ENCODE peak calls at places on chromosome 1, in eight cellular contexts. T is MCF 10A, M is WTC11, K is epithelial cell of proximal tubule, W is thoracic aorta, U is psoas muscle, S is choroid plexus epithelial cell, A is tibial nerve. J is an unnamed sample.

GRCh38 chr1:184974086-184974836 is at the start of gene NIBAN1:
- DNase-seq in S (peak), M (peak), T (peak), A (peak), W (peak), U (peak), K (no peak), J (peak)

GRCh38 chr1:229280921-229281320 is 10.0 kb downstream of the RAB4A start:
- DNase-seq in A (no peak), M (no peak), T (peak), W (no peak), K (no peak), S (no peak), U (no peak), J (no peak)

GRCh38 chr1:53934170-53934765 is 11.2 kb downstream of the IFT25 start:
- DNase-seq in A (no peak), K (no peak), T (no peak), S (no peak), W (no peak), M (no peak), U (no peak), J (no peak)

GRCh38 chr1:153546796-153547559 is 1.4 kb upstream of the S100A4 start:
- DNase-seq in T (no peak), A (no peak), W (no peak), M (no peak), S (no peak), U (no peak), K (no peak), J (no peak)

GRCh38 chr1:36339615-36340014 is 16.2 kb upstream of the EVA1B start:
- DNase-seq in T (no peak), M (no peak), K (no peak), U (peak), S (no peak), A (no peak), W (no peak), J (no peak)

GRCh38 chr1:157274698-157275534 is 136.7 kb upstream of the ETV3 start:
- DNase-seq in A (no peak), K (no peak), U (no peak), T (peak), M (no peak), S (peak), W (no peak), J (no peak)

GRCh38 chr1:39751595-39751994 is 12.9 kb downstream of the PPIE start:
- DNase-seq in M (no peak), W (no peak), U (no peak), T (no peak), S (no peak), A (no peak), K (no peak), J (no peak)

GRCh38 chr1:171381866-171382210 is 67.9 kb downstream of the FMO4 start:
- DNase-seq in W (no peak), T (no peak), S (no peak), A (no peak), U (no peak), K (no peak), M (no peak), J (no peak)

GRCh38 chr1:38270241-38270871 is 223.8 kb upstream of the POU3F1 start:
- DNase-seq in S (no peak), M (peak), U (no peak), K (no peak), W (no peak), A (no peak), T (no peak), J (no peak)

GRCh38 chr1:42259739-42260064 is 75.3 kb downstream of the FOXJ3 start:
- DNase-seq in S (no peak), U (no peak), T (no peak), A (no peak), M (no peak), K (no peak), W (no peak), J (no peak)

DNA sequence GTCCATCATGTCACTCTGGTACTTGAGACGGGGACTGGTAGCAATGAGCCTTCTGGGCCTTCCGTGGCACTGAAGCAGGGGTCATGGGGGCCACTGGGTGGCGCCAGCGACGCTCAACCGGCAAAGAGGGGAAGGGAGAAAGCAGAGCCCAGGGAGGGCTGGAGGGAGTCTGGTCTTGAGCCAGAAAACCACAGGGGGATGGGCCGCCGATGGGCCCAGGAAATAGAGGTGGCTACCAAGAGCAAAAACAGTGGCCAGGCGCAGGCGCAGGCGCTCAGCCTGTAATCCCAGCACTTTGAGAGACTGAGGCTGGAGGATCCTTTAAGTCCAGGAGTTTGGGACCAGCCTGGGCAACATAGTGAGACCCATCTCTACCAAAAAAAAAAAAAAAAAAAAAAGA is 21.8 kb downstream of the EXOC8 start:
- DNase-seq in M (peak), K (no peak), T (peak), S (peak), U (peak), W (no peak), A (no peak), J (peak)
- TF ChIP-seq CTCF in M (peak), K (peak), T (peak), S (peak), U (peak), W (no peak), A (no peak), J (no peak)

DNA sequence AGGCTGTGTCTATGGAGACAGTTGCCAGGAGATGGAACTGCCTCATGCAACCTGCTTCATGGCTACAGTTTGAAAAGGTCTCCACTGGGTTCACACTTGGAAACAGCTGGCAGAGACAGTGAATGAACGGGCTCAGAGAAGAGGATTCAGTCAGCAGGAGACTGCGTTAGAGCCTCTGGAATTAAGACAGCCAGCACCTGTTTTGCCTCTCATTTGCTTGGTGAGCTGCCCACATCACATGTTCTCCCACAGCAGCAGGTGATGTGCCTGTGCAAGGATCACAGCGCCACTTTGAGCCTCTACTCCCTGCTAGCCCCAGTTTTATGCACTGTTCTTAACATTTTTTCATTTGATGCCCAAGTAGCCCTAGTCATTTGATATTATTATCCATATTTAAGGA is 321.0 kb downstream of the PLPP3 start:
- DNase-seq in T (no peak), U (peak), M (no peak), K (no peak), S (no peak), A (no peak), W (no peak), J (no peak)
- TF ChIP-seq CTCF in T (no peak), U (no peak), M (no peak), K (no peak), S (no peak), A (no peak), W (no peak), J (no peak)

GRCh38 chr1:204130989-204131892 is 20.6 kb downstream of the ETNK2 start:
- DNase-seq in A (no peak), W (no peak), T (peak), U (no peak), M (no peak), K (no peak), S (peak), J (no peak)
- TF ChIP-seq CTCF in A (no peak), W (no peak), T (no peak), U (no peak), M (no peak), K (peak), S (peak), J (no peak)

GRCh38 chr1:201881617-201882016 is 7.1 kb upstream of the SHISA4 start:
- DNase-seq in M (no peak), W (no peak), S (no peak), U (no peak), A (no peak), T (no peak), K (no peak), J (no peak)

GRCh38 chr1:201883786-201884185 is 4.9 kb upstream of the SHISA4 start:
- DNase-seq in K (no peak), U (peak), W (no peak), S (peak), M (no peak), T (peak), A (no peak), J (no peak)

GRCh38 chr1:201883266-201883665 is 5.4 kb upstream of the SHISA4 start:
- DNase-seq in A (no peak), S (no peak), U (no peak), M (no peak), W (no peak), K (no peak), T (no peak), J (no peak)

GRCh38 chr1:201880928-201881571 is 7.6 kb upstream of the SHISA4 start:
- DNase-seq in M (no peak), W (no peak), T (no peak), A (no peak), U (no peak), K (no peak), S (no peak), J (no peak)

DNA sequence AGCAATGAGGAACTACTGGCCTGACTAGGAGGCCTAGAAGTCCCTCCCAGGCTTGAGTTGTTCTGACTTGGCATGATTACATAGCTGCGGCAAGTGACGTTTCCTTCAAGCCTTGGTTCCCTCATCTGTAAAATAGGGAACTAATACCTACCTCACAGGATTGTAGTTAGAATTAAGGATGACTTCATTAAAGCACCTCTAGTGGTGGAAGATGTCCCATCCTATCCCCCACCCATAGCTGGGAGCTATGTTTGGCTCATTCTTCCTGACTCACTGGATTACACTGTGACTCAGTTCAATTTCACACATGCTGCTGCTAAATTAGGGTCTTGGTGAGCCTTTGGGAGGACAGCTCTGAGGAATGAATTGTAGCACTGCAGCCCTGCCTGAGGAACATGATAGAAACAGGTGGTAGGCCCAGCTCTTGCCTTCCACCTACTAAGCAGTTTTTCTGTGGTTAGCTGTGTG is 6.0 kb upstream of the SHISA4 start:
- DNase-seq in S (peak), A (no peak), U (peak), M (no peak), W (no peak), K (no peak), T (peak), J (no peak)
- TF ChIP-seq CTCF in S (peak), A (no peak), U (peak), M (no peak), W (peak), K (peak), T (peak), J (no peak)

DNA sequence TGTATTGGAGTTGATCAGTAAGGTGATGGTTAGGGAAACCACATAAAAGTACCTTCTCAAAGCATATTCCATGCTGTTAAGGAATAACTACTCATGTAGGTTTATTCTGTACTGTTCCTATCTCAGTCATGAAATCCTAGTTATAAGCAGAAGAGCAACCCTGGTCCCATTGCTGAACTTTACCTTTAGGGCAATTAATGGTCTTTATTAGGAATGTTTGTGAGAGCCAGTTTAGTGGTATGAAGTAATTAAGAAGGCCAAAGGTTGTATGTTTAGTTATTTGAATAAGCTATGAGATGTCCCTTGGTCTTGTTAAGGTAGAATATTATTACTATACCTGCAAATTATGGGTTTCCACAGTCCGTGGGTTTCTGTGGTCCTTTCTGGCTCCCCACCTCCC is 44.0 kb downstream of the ACP6 start:
- DNase-seq in S (no peak), M (no peak), T (no peak), W (no peak), U (no peak), K (no peak), A (no peak), J (no peak)
- TF ChIP-seq CTCF in S (no peak), M (no peak), T (no peak), W (no peak), U (no peak), K (no peak), A (no peak), J (no peak)

DNA sequence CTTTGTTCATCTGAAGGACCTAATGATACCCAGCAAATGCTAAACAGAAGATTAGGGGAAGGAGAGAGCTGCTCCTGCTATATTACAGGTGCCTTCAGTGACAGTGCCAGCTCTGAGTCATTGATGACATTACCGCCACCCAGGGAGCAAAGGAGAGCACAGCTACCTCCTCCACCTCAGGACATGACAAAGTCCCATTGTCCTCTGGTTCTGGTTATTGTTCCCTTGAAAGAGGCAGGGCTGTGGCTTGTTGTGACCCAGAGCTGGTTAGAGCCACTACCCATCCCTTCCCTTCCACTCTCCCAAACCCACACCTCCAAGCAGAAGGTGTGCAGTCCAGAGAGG is 363.5 kb upstream of the DUSP10 start:
- DNase-seq in W (no peak), A (no peak), K (no peak), M (no peak), T (no peak), S (no peak), U (no peak), J (no peak)
- TF ChIP-seq CTCF in W (no peak), A (no peak), K (no peak), M (no peak), T (no peak), S (no peak), U (no peak), J (no peak)

DNA sequence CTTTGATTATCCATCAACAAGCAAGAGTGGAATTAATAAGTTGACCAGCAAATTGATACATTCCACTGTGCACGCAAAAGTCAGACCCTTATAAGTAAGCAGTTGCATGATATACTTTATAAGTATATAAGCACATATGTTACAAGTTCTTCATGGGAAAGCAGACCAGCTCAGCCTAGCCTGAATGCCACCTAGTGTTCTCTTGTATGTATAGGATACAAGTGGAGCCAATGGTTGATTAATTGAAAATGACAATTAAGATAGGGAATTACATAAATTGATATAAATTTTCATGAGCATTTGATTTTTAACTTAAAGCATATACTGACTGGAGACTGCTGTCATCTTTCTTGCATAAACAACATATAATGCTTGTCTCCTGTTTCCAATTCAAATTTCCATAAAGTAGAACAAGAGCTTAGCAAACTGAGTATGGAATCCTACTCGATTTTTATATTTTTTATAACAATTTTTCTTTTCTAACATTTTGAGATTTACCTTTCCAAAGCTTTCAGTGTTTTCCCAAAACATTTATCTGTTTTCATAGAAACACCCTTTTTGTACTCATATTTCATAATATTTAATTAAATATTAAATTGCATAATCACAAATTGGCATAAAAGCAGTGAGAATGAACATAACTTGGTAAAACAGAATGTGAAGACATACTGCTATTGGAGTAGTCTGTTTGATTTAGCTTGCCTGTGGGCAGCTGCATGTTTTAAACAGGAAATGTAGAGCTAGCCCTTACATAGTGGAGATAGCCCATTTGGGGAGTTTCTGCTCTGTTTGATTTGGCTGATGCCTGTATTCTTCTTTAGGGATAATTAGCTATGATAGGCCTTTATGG is 62.8 kb downstream of the MAGI3 start:
- DNase-seq in K (no peak), M (peak), T (peak), W (no peak), S (peak), U (no peak), A (no peak), J (no peak)
- TF ChIP-seq CTCF in K (peak), M (no peak), T (peak), W (no peak), S (peak), U (peak), A (no peak), J (peak)

GRCh38 chr1:43552059-43552742 is 21.5 kb downstream of the PTPRF start:
- DNase-seq in W (no peak), A (no peak), K (no peak), M (no peak), T (no peak), U (no peak), S (no peak), J (no peak)

GRCh38 chr1:43556772-43557171 is 26.1 kb downstream of the PTPRF start:
- DNase-seq in U (no peak), W (no peak), M (no peak), S (no peak), K (no peak), A (no peak), T (no peak), J (no peak)

GRCh38 chr1:43551396-43551888 is 20.8 kb downstream of the PTPRF start:
- DNase-seq in A (no peak), T (no peak), M (no peak), U (no peak), S (no peak), W (no peak), K (no peak), J (no peak)

GRCh38 chr1:43552813-43553212 is 22.1 kb downstream of the PTPRF start:
- DNase-seq in U (no peak), A (no peak), T (peak), K (no peak), S (no peak), W (no peak), M (no peak), J (no peak)

DNA sequence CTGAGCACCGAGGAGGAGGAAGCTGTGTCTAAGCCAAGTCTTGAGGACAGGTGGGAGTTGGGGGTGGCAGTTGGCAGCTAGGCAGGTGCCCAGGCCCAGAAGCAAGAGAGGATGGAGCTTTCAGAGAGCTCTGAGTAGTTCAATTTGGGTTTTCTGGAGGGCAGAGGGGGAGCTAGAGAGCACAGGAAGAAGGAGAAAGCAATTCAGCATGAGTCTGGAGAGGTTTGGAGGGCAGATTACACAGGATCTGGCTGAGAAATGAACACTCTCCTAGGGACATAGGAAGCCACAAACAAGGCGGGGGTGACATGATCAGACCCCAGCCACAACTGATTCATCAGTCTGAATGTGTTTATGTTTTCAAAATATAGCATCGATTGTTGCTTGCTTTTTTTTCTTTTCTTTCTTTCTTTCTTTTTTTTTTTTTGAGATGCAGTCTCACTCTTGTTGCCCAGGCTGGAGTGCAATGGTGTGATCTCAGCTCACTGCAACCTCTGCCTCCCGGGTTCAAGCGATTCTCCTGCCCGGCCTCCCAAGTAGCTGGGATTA is 23.8 kb downstream of the PTPRF start:
- DNase-seq in U (no peak), A (no peak), M (peak), T (peak), S (peak), W (no peak), K (no peak), J (no peak)
- TF ChIP-seq CTCF in U (no peak), A (no peak), M (peak), T (peak), S (peak), W (no peak), K (peak), J (no peak)